ENCODE peak calls at places on chromosomes 5 and 9, in seven cellular contexts. Q is Caki2, L is substantia nigra, R is cardiac muscle cell, U is germinal center, S is left lung, F is WERI-Rb-1. Y is an unnamed sample.
A peak's percentile ranks its signal among the peaks of the same experiment; 100 is the strongest.

GRCh38 chr5:139644646-139645494 is 3.3 kb upstream of the CXXC5 start:
- DNase-seq in Q (no peak), L (no peak), R (no peak), U (no peak), S (peak; percentile 26), F (no peak), Y (no peak)

GRCh38 chr5:96790851-96791513 is 16.8 kb downstream of the ERAP1 start:
- DNase-seq in Q (no peak), L (no peak), R (peak; percentile 25), U (no peak), S (no peak), F (no peak), Y (no peak)

GRCh38 chr9:33159058-33159759 is 7.9 kb downstream of the B4GALT1 start:
- DNase-seq in Q (peak; percentile 76), L (no peak), R (peak; percentile 75), U (no peak), S (peak; percentile 84), F (no peak), Y (peak; percentile 25)

GRCh38 chr9:117409321-117409720 is 5.5 kb downstream of the ASTN2 start:
- DNase-seq in Q (no peak), L (no peak), R (no peak), U (no peak), S (no peak), F (no peak), Y (no peak)

GRCh38 chr9:87099383-87099782 is 152.1 kb upstream of the GAS1 start:
- DNase-seq in Q (no peak), L (no peak), R (no peak), U (no peak), S (no peak), F (no peak), Y (no peak)

GRCh38 chr9:34992376-34992951 is 2.9 kb downstream of the DNAJB5 start:
- DNase-seq in Q (peak; percentile 51), L (no peak), R (peak; percentile 90), U (no peak), S (no peak), F (peak; percentile 34), Y (peak; percentile 92)

GRCh38 chr5:177501874-177502678 is 4.7 kb upstream of the PDLIM7 start:
- DNase-seq in Q (no peak), L (no peak), R (no peak), U (no peak), S (no peak), F (no peak), Y (no peak)

GRCh38 chr5:150860422-150860821 is 14.1 kb downstream of the IRGM start:
- DNase-seq in Q (no peak), L (no peak), R (no peak), U (no peak), S (no peak), F (no peak), Y (no peak)

GRCh38 chr9:133738039-133738805 is at the start of gene SARDH:
- DNase-seq in Q (peak; percentile 59), L (no peak), R (peak; percentile 72), U (peak; percentile 47), S (peak; percentile 87), F (peak; percentile 87), Y (no peak)

GRCh38 chr9:108043585-108043984 is 554.0 kb upstream of the KLF4 start:
- DNase-seq in Q (no peak), L (no peak), R (no peak), U (no peak), S (no peak), F (no peak), Y (no peak)

GRCh38 chr9:114006931-114007691 is 71.0 kb downstream of the AMBP start:
- DNase-seq in Q (no peak), L (no peak), R (no peak), U (no peak), S (no peak), F (peak; percentile 3), Y (no peak)

GRCh38 chr5:142677212-142677611 is 8.7 kb downstream of the FGF1 start:
- DNase-seq in Q (no peak), L (no peak), R (no peak), U (no peak), S (no peak), F (peak; percentile 18), Y (no peak)

GRCh38 chr9:18353473-18353872 is 120.5 kb upstream of the ADAMTSL1 start:
- DNase-seq in Q (no peak), L (no peak), R (no peak), U (no peak), S (no peak), F (no peak), Y (no peak)

GRCh38 chr5:176364765-176365662 is at the start of gene ARL10:
- DNase-seq in Q (no peak), L (peak; percentile 43), R (peak; percentile 42), U (peak; percentile 54), S (no peak), F (peak; percentile 57), Y (no peak)

GRCh38 chr5:28313543-28314334 is 1275.4 kb upstream of the CDH9 start:
- DNase-seq in Q (no peak), L (no peak), R (peak; percentile 32), U (no peak), S (no peak), F (no peak), Y (no peak)

GRCh38 chr9:89435315-89435823 is 62.5 kb downstream of the SEMA4D start:
- DNase-seq in Q (no peak), L (no peak), R (no peak), U (no peak), S (peak; percentile 90), F (peak; percentile 36), Y (no peak)

GRCh38 chr9:127212453-127212852 is 52.1 kb upstream of the GARNL3 start:
- DNase-seq in Q (no peak), L (no peak), R (no peak), U (no peak), S (no peak), F (no peak), Y (no peak)

GRCh38 chr9:83067579-83067978 is 4.6 kb upstream of the RASEF start:
- DNase-seq in Q (no peak), L (no peak), R (no peak), U (no peak), S (no peak), F (no peak), Y (no peak)

GRCh38 chr5:151659001-151659754 is 27.5 kb downstream of the SPARC start:
- DNase-seq in Q (peak; percentile 52), L (peak; percentile 89), R (peak; percentile 89), U (peak; percentile 77), S (peak; percentile 94), F (peak; percentile 83), Y (peak; percentile 66)

GRCh38 chr9:133976888-133977287 is 15.2 kb downstream of the VAV2 start:
- DNase-seq in Q (no peak), L (no peak), R (no peak), U (no peak), S (peak; percentile 46), F (no peak), Y (no peak)

GRCh38 chr5:139974661-139975060 is 68.4 kb downstream of the NRG2 start:
- DNase-seq in Q (no peak), L (no peak), R (no peak), U (no peak), S (no peak), F (no peak), Y (no peak)

GRCh38 chr9:126694206-126695081 is 80.7 kb downstream of the LMX1B start:
- DNase-seq in Q (no peak), L (no peak), R (no peak), U (no peak), S (no peak), F (peak; percentile 6), Y (no peak)

GRCh38 chr9:114532561-114533237 is 27.4 kb upstream of the WHRN start:
- DNase-seq in Q (no peak), L (no peak), R (no peak), U (no peak), S (no peak), F (no peak), Y (no peak)

GRCh38 chr5:93620487-93621339 is 37.7 kb downstream of the NR2F1 start:
- DNase-seq in Q (peak; percentile 69), L (peak; percentile 67), R (peak; percentile 69), U (peak; percentile 55), S (peak; percentile 91), F (peak; percentile 87), Y (peak; percentile 39)

GRCh38 chr5:146229222-146229621 is 25.8 kb downstream of the RBM27 start:
- DNase-seq in Q (no peak), L (no peak), R (no peak), U (no peak), S (no peak), F (no peak), Y (no peak)

GRCh38 chr5:123754167-123754840 is 242.3 kb downstream of the CSNK1G3 start:
- DNase-seq in Q (no peak), L (no peak), R (peak; percentile 32), U (no peak), S (no peak), F (no peak), Y (no peak)

GRCh38 chr9:135440620-135441019 is 39.0 kb upstream of the PPP1R26 start:
- DNase-seq in Q (no peak), L (no peak), R (no peak), U (no peak), S (no peak), F (peak; percentile 72), Y (no peak)

GRCh38 chr9:110514861-110515260 is 64.7 kb downstream of the SVEP1 start:
- DNase-seq in Q (no peak), L (no peak), R (no peak), U (no peak), S (no peak), F (no peak), Y (no peak)

GRCh38 chr5:127529904-127530682 is 12.7 kb downstream of the PRRC1 start:
- DNase-seq in Q (no peak), L (no peak), R (no peak), U (no peak), S (no peak), F (no peak), Y (no peak)

GRCh38 chr9:77961541-77961940 is 70.1 kb downstream of the GNAQ start:
- DNase-seq in Q (no peak), L (no peak), R (peak; percentile 30), U (no peak), S (no peak), F (no peak), Y (no peak)

GRCh38 chr9:100498592-100498991 is 25.6 kb downstream of the TMEFF1 start:
- DNase-seq in Q (no peak), L (no peak), R (peak; percentile 44), U (no peak), S (no peak), F (no peak), Y (no peak)

GRCh38 chr9:20512106-20512505 is 110.2 kb downstream of the MLLT3 start:
- DNase-seq in Q (peak; percentile 45), L (no peak), R (peak; percentile 31), U (no peak), S (no peak), F (no peak), Y (no peak)

GRCh38 chr9:20197976-20198685 is 409.3 kb upstream of the SLC24A2 start:
- DNase-seq in Q (no peak), L (no peak), R (no peak), U (peak; percentile 3), S (no peak), F (peak; percentile 77), Y (no peak)

GRCh38 chr9:31840702-31841101 is 543.7 kb upstream of the ACO1 start:
- DNase-seq in Q (no peak), L (no peak), R (no peak), U (no peak), S (no peak), F (no peak), Y (no peak)

GRCh38 chr9:135023389-135023788 is 64.1 kb upstream of the OLFM1 start:
- DNase-seq in Q (no peak), L (no peak), R (peak; percentile 6), U (no peak), S (peak; percentile 52), F (no peak), Y (no peak)

GRCh38 chr9:77980622-77981021 is 51.0 kb downstream of the GNAQ start:
- DNase-seq in Q (no peak), L (no peak), R (peak; percentile 56), U (no peak), S (no peak), F (no peak), Y (no peak)

GRCh38 chr5:127428748-127429147 is 88.7 kb upstream of the PRRC1 start:
- DNase-seq in Q (no peak), L (no peak), R (peak; percentile 68), U (no peak), S (no peak), F (no peak), Y (no peak)